ENCODE peak calls at places on chromosomes 16 and 17, in ten cellular contexts. L, J, D, Z, E, V, I, X, M and G are unnamed samples.

GRCh38 chr17:73365934-73366623 is 54.3 kb upstream of the CDC42EP4 start:
- DNase-seq in L (no peak), J (no peak), D (no peak), Z (no peak), E (peak; percentile 56), V (no peak), I (peak; percentile 74), X (no peak), M (peak; percentile 50), G (peak; percentile 80)

GRCh38 chr16:75266738-75267630 is 15.6 kb upstream of the BCAR1 start:
- DNase-seq in L (no peak), J (no peak), D (no peak), Z (no peak), E (peak; percentile 40), V (no peak), I (no peak), X (no peak), M (no peak), G (no peak)

GRCh38 chr16:57115504-57116182 is 23.3 kb downstream of the CPNE2 start:
- DNase-seq in L (peak; percentile 28), J (no peak), D (no peak), Z (peak; percentile 32), E (peak; percentile 53), V (no peak), I (peak; percentile 83), X (no peak), M (peak; percentile 36), G (no peak)

GRCh38 chr17:2059125-2059836 is 4.4 kb downstream of the HIC1 start:
- DNase-seq in L (no peak), J (no peak), D (no peak), Z (no peak), E (peak; percentile 48), V (no peak), I (peak; percentile 45), X (peak; percentile 86), M (no peak), G (no peak)

GRCh38 chr17:58421711-58422110 is 4.4 kb upstream of the RNF43 start:
- DNase-seq in L (no peak), J (no peak), D (no peak), Z (no peak), E (no peak), V (no peak), I (no peak), X (no peak), M (no peak), G (no peak)

GRCh38 chr16:22035094-22035675 is 27.3 kb downstream of the MOSMO start:
- DNase-seq in L (no peak), J (no peak), D (no peak), Z (no peak), E (no peak), V (no peak), I (no peak), X (no peak), M (no peak), G (no peak)

GRCh38 chr17:78995022-78995760 is 14.4 kb downstream of the CANT1 start:
- DNase-seq in L (no peak), J (no peak), D (peak; percentile 56), Z (no peak), E (peak; percentile 35), V (no peak), I (no peak), X (no peak), M (no peak), G (peak; percentile 10)

GRCh38 chr16:46787909-46788308 is 39.8 kb upstream of the MYLK3 start:
- DNase-seq in L (no peak), J (no peak), D (no peak), Z (no peak), E (no peak), V (no peak), I (no peak), X (no peak), M (no peak), G (no peak)

GRCh38 chr16:2776500-2777139 is 460 bp downstream of the ELOB start:
- DNase-seq in L (no peak), J (no peak), D (no peak), Z (no peak), E (no peak), V (no peak), I (no peak), X (peak; percentile 91), M (no peak), G (no peak)

GRCh38 chr17:19728114-19728495 is 11.7 kb upstream of the SLC47A2 start:
- DNase-seq in L (peak; percentile 63), J (peak; percentile 97), D (peak; percentile 77), Z (peak; percentile 88), E (peak; percentile 85), V (no peak), I (peak; percentile 88), X (peak; percentile 85), M (peak; percentile 80), G (peak; percentile 92)

GRCh38 chr17:78921437-78921971 is 3.7 kb downstream of the TIMP2 start:
- DNase-seq in L (no peak), J (no peak), D (no peak), Z (no peak), E (no peak), V (no peak), I (peak; percentile 65), X (no peak), M (no peak), G (no peak)

DNA sequence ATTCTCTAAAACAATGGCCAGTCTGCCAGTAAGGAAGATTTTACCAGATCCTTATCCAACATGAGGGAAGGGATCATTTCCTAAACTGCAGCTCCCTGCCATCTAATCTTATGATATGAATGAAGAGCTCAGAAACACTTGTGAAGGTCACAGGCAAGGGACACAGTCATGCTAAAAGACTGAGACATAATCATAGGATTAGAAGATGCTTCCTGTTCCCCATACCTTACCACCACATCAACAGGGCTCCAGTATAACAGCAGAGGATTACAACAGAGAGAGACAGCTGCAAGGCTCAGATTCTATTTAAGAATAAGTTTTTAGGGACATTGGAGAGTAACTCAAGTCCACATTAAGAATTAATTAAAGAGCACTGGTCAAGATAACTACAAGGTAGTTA is 93.3 kb downstream of the BRIP1 start:
- DNase-seq in L (peak; percentile 70), J (no peak), D (no peak), Z (no peak), E (no peak), V (no peak), I (no peak), X (no peak), M (no peak), G (no peak)
- TF ChIP-seq POLR2A in L (no peak), J (no peak), D (no peak), Z (no peak), E (no peak), V (no peak), I (no peak), X (no peak), M (no peak), G (no peak)

GRCh38 chr16:35909351-35909954 is 2450.0 kb downstream of the TP53TG3F start:
- DNase-seq in L (no peak), J (no peak), D (no peak), Z (no peak), E (no peak), V (no peak), I (no peak), X (no peak), M (no peak), G (no peak)

GRCh38 chr16:35908942-35909341 is 2449.5 kb downstream of the TP53TG3F start:
- DNase-seq in L (no peak), J (no peak), D (no peak), Z (no peak), E (no peak), V (no peak), I (no peak), X (no peak), M (no peak), G (no peak)

GRCh38 chr16:35908152-35908551 is 2448.7 kb downstream of the TP53TG3F start:
- DNase-seq in L (no peak), J (no peak), D (no peak), Z (no peak), E (no peak), V (no peak), I (no peak), X (no peak), M (no peak), G (no peak)

GRCh38 chr16:35911899-35912298 is 2452.5 kb downstream of the TP53TG3F start:
- DNase-seq in L (no peak), J (no peak), D (no peak), Z (no peak), E (no peak), V (no peak), I (no peak), X (no peak), M (no peak), G (no peak)

GRCh38 chr16:35910409-35910808 is 2451.0 kb downstream of the TP53TG3F start:
- DNase-seq in L (no peak), J (no peak), D (no peak), Z (no peak), E (no peak), V (no peak), I (no peak), X (no peak), M (no peak), G (no peak)
- H3K9me3 ChIP-seq in L (peaks cover 31% of the 10 kb centered on the region), J (peaks cover 12% of the 10 kb centered on the region), D (peaks cover 2% of the 10 kb centered on the region), Z (no peaks in the 10 kb centered on the region), E (no peaks in the 10 kb centered on the region), V (peaks cover 71% of the 10 kb centered on the region), I (no peaks in the 10 kb centered on the region), X (peaks cover 91% of the 10 kb centered on the region), M (no peaks in the 10 kb centered on the region), G (no peaks in the 10 kb centered on the region)

GRCh38 chr16:11045441-11045840 is 101.1 kb downstream of the CLEC16A start:
- DNase-seq in L (no peak), J (no peak), D (no peak), Z (no peak), E (no peak), V (no peak), I (no peak), X (no peak), M (no peak), G (peak; percentile 1)

GRCh38 chr16:11047939-11048500 is 103.7 kb downstream of the CLEC16A start:
- DNase-seq in L (no peak), J (no peak), D (no peak), Z (no peak), E (no peak), V (no peak), I (no peak), X (no peak), M (no peak), G (no peak)

GRCh38 chr16:11045846-11046245 is 101.5 kb downstream of the CLEC16A start:
- DNase-seq in L (peak; percentile 59), J (no peak), D (no peak), Z (no peak), E (no peak), V (no peak), I (no peak), X (no peak), M (no peak), G (no peak)

GRCh38 chr16:11049396-11050059 is 105.2 kb downstream of the CLEC16A start:
- DNase-seq in L (no peak), J (no peak), D (no peak), Z (no peak), E (no peak), V (peak; percentile 38), I (no peak), X (no peak), M (no peak), G (no peak)

GRCh38 chr16:11047057-11047456 is 102.7 kb downstream of the CLEC16A start:
- DNase-seq in L (peak; percentile 93), J (no peak), D (no peak), Z (no peak), E (no peak), V (no peak), I (no peak), X (no peak), M (no peak), G (peak; percentile 6)
- H3K36me3 ChIP-seq in L (peaks cover 16% of the 10 kb centered on the region), J (peaks cover 5% of the 10 kb centered on the region), D (no peaks in the 10 kb centered on the region), Z (no peaks in the 10 kb centered on the region), E (no peaks in the 10 kb centered on the region), V (no peaks in the 10 kb centered on the region), I (peaks cover 78% of the 10 kb centered on the region), X (peaks cover 54% of the 10 kb centered on the region), M (no peaks in the 10 kb centered on the region), G (peaks cover 62% of the 10 kb centered on the region)

GRCh38 chr16:14070877-14071575 is at the start of gene MRTFB:
- DNase-seq in L (peak; percentile 27), J (peak; percentile 70), D (peak; percentile 91), Z (peak; percentile 77), E (peak; percentile 88), V (peak; percentile 74), I (peak; percentile 78), X (peak; percentile 92), M (peak; percentile 50), G (peak; percentile 63)
- TF ChIP-seq POLR2A in L (no peak), J (no peak), D (peak; percentile 46), Z (peak; percentile 32), E (peak; percentile 26), V (peak; percentile 67), I (peak; percentile 72), X (no peak), M (no peak), G (peak; percentile 80)